ENCODE peak calls at places on chromosomes 12 and 14, in four cellular contexts. B, G, R and W are unnamed samples.

GRCh38 chr12:70876952-70877351 is 43.6 kb downstream of the PTPRR start:
- DNase-seq in R (no peak), B (peak), G (no peak), W (no peak)

GRCh38 chr12:109738209-109738608 is 24.6 kb downstream of the FAM222A start:
- DNase-seq in B (no peak), R (peak), G (no peak), W (no peak)

GRCh38 chr12:7712841-7713442 is 1.7 kb downstream of the DPPA3 start:
- DNase-seq in R (no peak), B (no peak), G (no peak), W (no peak)

GRCh38 chr12:122022393-122023338 is 982 bp downstream of the BCL7A start:
- DNase-seq in G (peak), B (peak), R (no peak), W (no peak)

GRCh38 chr14:54344445-54344844 is 52.4 kb upstream of the CDKN3 start:
- DNase-seq in G (no peak), B (no peak), R (no peak), W (no peak)

GRCh38 chr14:103155826-103156394 is 32.6 kb downstream of the TNFAIP2 start:
- DNase-seq in R (no peak), B (no peak), G (no peak), W (no peak)

GRCh38 chr14:63938198-63939005 is 85.6 kb downstream of the SYNE2 start:
- DNase-seq in R (no peak), G (no peak), B (peak), W (no peak)

GRCh38 chr12:103373088-103373523 is 122.7 kb downstream of the C12orf42 start:
- DNase-seq in R (no peak), G (no peak), B (no peak), W (no peak)

GRCh38 chr12:27517532-27517931 is 6.5 kb upstream of the PPFIBP1 start:
- DNase-seq in G (no peak), R (no peak), B (no peak), W (no peak)

GRCh38 chr12:114846771-114847170 is 162.8 kb upstream of the TBX3 start:
- DNase-seq in R (no peak), B (no peak), G (no peak), W (no peak)

GRCh38 chr12:54549774-54550451 is 512 bp downstream of the PDE1B start:
- DNase-seq in B (peak), G (peak), R (no peak), W (no peak)

GRCh38 chr12:109421355-109422087 is 55.6 kb downstream of the KCTD10 start:
- DNase-seq in R (no peak), B (no peak), G (no peak), W (no peak)

GRCh38 chr12:106331594-106331993 is 26.0 kb upstream of the POLR3B start:
- DNase-seq in B (no peak), R (no peak), G (no peak), W (no peak)

GRCh38 chr14:104658325-104658712 is 31.1 kb upstream of the INF2 start:
- DNase-seq in G (no peak), R (no peak), B (no peak), W (no peak)

GRCh38 chr12:13120431-13120830 is 17.0 kb upstream of the GSG1 start:
- DNase-seq in R (no peak), B (no peak), G (no peak), W (no peak)